ENCODE peak calls at places on chromosomes 2 and 18, in five cellular contexts. A, P, O, V and Y are unnamed samples. For H3K79me2, the result is how much of the 10 kb centered on the place peaks cover.

GRCh38 chr2:133418671-133419070 is 149.6 kb downstream of the NCKAP5 start:
- DNase-seq in A (no peak), P (no peak), O (no peak), V (no peak), Y (no peak)

GRCh38 chr2:230552181-230552580 is 136.2 kb downstream of the SP100 start:
- DNase-seq in A (no peak), P (no peak), O (no peak), V (no peak), Y (no peak)

GRCh38 chr18:2970344-2970743 is 42.6 kb downstream of the LPIN2 start:
- DNase-seq in A (no peak), P (no peak), O (no peak), V (no peak), Y (no peak)

GRCh38 chr2:97870396-97870843 is 125.3 kb downstream of the TMEM131 start:
- DNase-seq in A (no peak), P (peak), O (no peak), V (peak), Y (no peak)

GRCh38 chr2:85748948-85749875 is 4.6 kb upstream of the ATOH8 start:
- DNase-seq in A (no peak), P (no peak), O (no peak), V (no peak), Y (no peak)

GRCh38 chr2:199431748-199432213 is 26.0 kb downstream of the SATB2 start:
- DNase-seq in A (no peak), P (no peak), O (no peak), V (no peak), Y (no peak)

GRCh38 chr2:45855374-45855773 is 203.9 kb downstream of the PRKCE start:
- DNase-seq in A (no peak), P (no peak), O (no peak), V (no peak), Y (no peak)

GRCh38 chr2:151729416-151729811 is 4.9 kb downstream of the NEB start:
- DNase-seq in A (no peak), P (no peak), O (no peak), V (no peak), Y (no peak)

GRCh38 chr18:50623694-50624352 is 63.9 kb downstream of the MAPK4 start:
- DNase-seq in A (no peak), P (no peak), O (no peak), V (no peak), Y (no peak)

GRCh38 chr2:144323946-144324345 is 196.0 kb downstream of the ZEB2 start:
- DNase-seq in A (no peak), P (no peak), O (no peak), V (no peak), Y (no peak)
- H3K79me2 ChIP-seq in A (under half), P (under half), O (under half), V (under half), Y (under half)

DNA sequence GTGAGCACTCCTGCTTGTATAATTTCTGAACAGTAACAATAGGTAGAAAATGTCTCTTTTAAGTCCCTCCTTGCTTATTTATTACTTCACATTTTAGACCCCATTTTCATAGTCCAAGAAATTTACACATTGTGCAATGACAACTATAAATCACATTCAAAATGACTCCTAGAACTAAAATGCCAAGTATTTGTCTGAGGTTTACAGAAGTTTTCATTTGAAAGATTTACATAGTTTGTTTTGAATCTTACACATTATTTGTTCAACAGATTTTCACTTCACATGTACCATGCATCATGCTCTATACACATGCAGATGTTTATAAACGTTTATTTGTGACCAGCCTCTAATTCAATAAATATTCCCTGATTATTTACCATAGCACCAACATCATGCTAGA is 15.7 kb upstream of the TRIB2 start:
- DNase-seq in A (no peak), P (no peak), O (no peak), V (no peak), Y (no peak)
- TF ChIP-seq RFX5 in A (no peak), P (no peak), O (no peak), V (no peak), Y (no peak)

GRCh38 chr18:47883771-47884413 is 46.6 kb downstream of the SMAD2 start:
- DNase-seq in A (no peak), P (no peak), O (no peak), V (no peak), Y (no peak)

GRCh38 chr18:47893939-47894699 is 36.3 kb downstream of the SMAD2 start:
- DNase-seq in A (no peak), P (no peak), O (no peak), V (no peak), Y (no peak)

GRCh38 chr18:47882641-47883040 is 47.8 kb downstream of the SMAD2 start:
- DNase-seq in A (no peak), P (no peak), O (no peak), V (no peak), Y (no peak)

GRCh38 chr18:47893047-47893446 is 37.4 kb downstream of the SMAD2 start:
- DNase-seq in A (no peak), P (no peak), O (no peak), V (no peak), Y (no peak)

GRCh38 chr18:47888156-47888555 is 42.3 kb downstream of the SMAD2 start:
- DNase-seq in A (no peak), P (no peak), O (no peak), V (no peak), Y (no peak)
- H3K79me2 ChIP-seq in A (under half), P (under half), O (half or more), V (under half), Y (half or more)

DNA sequence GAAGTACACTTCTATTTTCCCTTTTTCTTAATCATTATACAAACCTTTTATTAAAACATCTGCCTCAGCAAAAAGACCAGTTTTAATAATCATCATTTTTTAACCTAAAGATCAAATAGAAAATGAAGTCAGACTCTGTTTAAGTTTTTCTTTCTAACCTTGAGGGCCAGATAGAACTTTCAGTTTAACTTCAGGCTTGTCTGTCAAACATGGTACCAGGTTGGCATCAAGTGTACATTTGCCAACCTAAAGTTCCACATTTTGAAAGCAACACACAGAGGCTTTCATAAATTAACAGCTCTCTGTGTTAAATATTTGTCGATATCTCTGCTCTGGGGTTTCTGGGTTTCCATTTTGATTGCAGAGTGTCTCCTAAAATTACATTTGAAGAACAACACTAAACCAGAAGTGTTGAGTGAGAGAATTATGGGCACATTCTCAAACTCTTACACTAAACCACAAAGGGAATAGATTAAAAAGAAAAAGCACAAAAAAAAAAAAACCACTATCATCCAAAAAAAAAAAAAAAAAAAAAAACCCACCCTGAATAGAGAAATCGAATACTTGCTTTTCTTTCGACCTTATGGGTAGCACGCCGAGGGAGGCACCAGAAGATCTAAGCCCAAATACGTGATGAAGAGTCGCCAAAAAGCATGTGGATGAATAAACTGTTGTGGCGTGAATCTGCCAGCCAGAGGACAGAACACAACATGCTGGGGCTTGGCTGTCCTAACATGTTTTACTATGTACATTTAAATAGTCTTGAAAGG is 166.2 kb downstream of the TCF4 start:
- DNase-seq in A (no peak), P (no peak), O (no peak), V (no peak), Y (no peak)
- TF ChIP-seq RFX5 in A (no peak), P (no peak), O (no peak), V (no peak), Y (no peak)